ENCODE peak calls at places on chromosomes 7 and 10, in four cellular contexts. V, H, U and D are unnamed samples.

GRCh38 chr7:26667514-26668133 is 196.8 kb downstream of the SKAP2 start:
- DNase-seq in V (peak), H (peak), U (peak), D (peak)

GRCh38 chr7:7932553-7932952 is 36.0 kb upstream of the GLCCI1 start:
- DNase-seq in V (peak), H (no peak), U (no peak), D (no peak)

GRCh38 chr10:20949967-20950366 is 52.9 kb upstream of the NEBL start:
- DNase-seq in V (no peak), H (no peak), U (no peak), D (no peak)

GRCh38 chr7:139230484-139230773 is 608 bp upstream of the UBN2 start:
- DNase-seq in V (no peak), H (no peak), U (no peak), D (no peak)

GRCh38 chr7:133364959-133365680 is 112.2 kb downstream of the EXOC4 start:
- DNase-seq in V (no peak), H (no peak), U (no peak), D (no peak)

GRCh38 chr10:79608505-79609375 is 2.0 kb upstream of the SFTPA1 start:
- DNase-seq in V (peak), H (peak), U (peak), D (no peak)

GRCh38 chr10:75352650-75353049 is 48.9 kb downstream of the ZNF503 start:
- DNase-seq in V (no peak), H (peak), U (no peak), D (no peak)

GRCh38 chr10:75696536-75696935 is 265.1 kb downstream of the LRMDA start:
- DNase-seq in V (no peak), H (no peak), U (no peak), D (no peak)

GRCh38 chr7:45689797-45690761 is 115.9 kb downstream of the ADCY1 start:
- DNase-seq in V (no peak), H (no peak), U (no peak), D (no peak)

GRCh38 chr10:18097524-18097923 is 42.7 kb upstream of the CACNB2 start:
- DNase-seq in V (no peak), H (no peak), U (no peak), D (no peak)

GRCh38 chr10:132459252-132460028 is 62.4 kb downstream of the PWWP2B start:
- DNase-seq in V (no peak), H (peak), U (no peak), D (no peak)

GRCh38 chr7:31027161-31027965 is 24.7 kb upstream of the ADCYAP1R1 start:
- DNase-seq in V (no peak), H (no peak), U (no peak), D (no peak)

GRCh38 chr10:60913657-60914056 is 30.3 kb downstream of the RHOBTB1 start:
- DNase-seq in V (no peak), H (no peak), U (no peak), D (no peak)

GRCh38 chr10:81177651-81178244 is 640.0 kb downstream of the SH2D4B start:
- DNase-seq in V (no peak), H (no peak), U (no peak), D (no peak)

GRCh38 chr10:81182296-81182695 is 644.6 kb downstream of the SH2D4B start:
- DNase-seq in V (no peak), H (no peak), U (no peak), D (no peak)

GRCh38 chr10:81179324-81179723 is 641.6 kb downstream of the SH2D4B start:
- DNase-seq in V (no peak), H (no peak), U (no peak), D (no peak)

DNA sequence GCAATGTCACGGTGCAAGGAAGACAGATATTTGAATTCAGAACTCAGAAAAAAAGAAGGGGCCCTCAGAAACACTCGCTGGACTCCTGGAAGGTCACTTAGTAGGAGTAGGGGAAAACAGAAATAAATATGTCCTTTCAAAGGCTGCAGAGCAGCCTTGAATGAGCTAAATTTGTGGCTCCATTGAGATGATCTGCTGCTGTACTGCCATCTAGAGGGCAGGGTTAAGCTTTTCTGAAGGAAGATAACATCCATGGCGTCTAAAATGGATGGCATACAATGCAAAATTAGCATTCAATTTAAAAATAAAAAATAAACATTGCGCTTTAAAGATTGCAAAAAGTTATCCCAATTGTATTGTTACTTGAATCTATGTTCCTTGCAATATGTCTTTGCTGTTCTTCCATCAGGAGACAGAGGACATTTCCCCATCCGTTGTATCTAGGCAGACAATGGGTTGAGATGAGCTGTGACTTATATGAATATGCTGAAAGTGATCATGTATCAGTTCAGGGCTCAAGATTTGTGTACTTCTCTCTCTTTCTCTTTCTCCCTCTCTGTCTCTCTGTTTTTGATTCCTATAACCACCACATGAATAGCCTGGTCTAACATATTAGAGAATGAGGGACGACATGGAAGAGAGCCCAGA is 642.2 kb downstream of the SH2D4B start:
- DNase-seq in V (peak), H (peak), U (no peak), D (no peak)
- TF ChIP-seq TCF7L2 in V (no peak), H (no peak), U (no peak), D (no peak)

DNA sequence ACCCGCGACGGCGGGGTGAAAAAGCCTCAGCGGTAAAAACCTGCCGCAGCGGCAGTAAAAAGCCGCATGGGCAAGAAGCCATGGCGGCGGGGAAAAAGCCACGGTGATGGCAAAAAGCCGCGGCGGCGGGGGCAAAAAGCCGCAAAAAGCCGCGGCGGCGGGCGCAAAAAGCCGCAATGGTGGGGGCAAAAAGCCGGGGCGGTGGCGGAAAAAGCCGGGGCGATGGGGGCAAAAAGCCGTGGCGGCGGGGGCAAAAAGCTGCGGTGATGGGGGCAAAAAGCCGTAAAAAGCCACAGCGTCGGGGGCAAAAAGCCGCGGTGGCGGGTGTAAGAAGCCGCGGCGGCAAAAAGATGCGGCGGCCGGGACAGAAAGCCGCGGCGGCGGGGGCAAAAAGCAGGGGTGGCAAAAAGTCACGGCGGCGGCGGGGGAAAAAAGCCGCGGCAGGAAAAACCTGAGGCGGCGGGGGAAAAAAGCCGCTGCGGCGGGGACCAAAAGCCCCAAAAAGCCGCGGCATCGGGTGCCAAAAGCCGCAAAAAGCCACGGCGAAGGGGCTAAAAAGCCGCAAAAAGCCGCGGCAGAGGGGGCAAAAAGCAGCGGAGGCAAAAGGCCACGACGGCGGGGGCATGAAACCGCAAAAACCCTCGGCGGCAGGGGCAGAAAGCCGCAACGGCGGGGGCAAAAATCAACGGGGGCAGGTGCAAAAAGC is 488.5 kb downstream of the ZNF33B start:
- DNase-seq in V (no peak), H (no peak), U (no peak), D (no peak)
- TF ChIP-seq TCF7L2 in V (no peak), H (no peak), U (no peak), D (no peak)

GRCh38 chr10:80739963-80740715 is 202.4 kb downstream of the SH2D4B start:
- DNase-seq in V (peak), H (no peak), U (no peak), D (no peak)
- TF ChIP-seq TCF7L2 in V (no peak), H (no peak), U (no peak), D (no peak)

GRCh38 chr7:100745184-100745583 is 11.8 kb downstream of the ZAN start:
- DNase-seq in V (peak), H (no peak), U (peak), D (no peak)
- TF ChIP-seq TCF7L2 in V (no peak), H (no peak), U (no peak), D (no peak)

GRCh38 chr7:73892003-73892975 is 31.3 kb downstream of the TMEM270 start:
- DNase-seq in V (peak), H (no peak), U (no peak), D (no peak)
- TF ChIP-seq TCF7L2 in V (no peak), H (no peak), U (no peak), D (no peak)